ENCODE peak calls at places on chromosomes 13 and 19, in six cellular contexts. One of them, this sample, is unnamed.

GRCh38 chr13:73578251-73578875 is 519.6 kb downstream of the KLF5 start:
- DNase-seq in brain microvascular endothelial cell: no peak
- DNase-seq in kidney tubule cell: no peak
- DNase-seq in ascending aorta: no peak
- DNase-seq in left kidney: no peak
- DNase-seq in T follicular helper cell: no peak
- DNase-seq in this sample: no peak

GRCh38 chr19:32611161-32611560 is 30.2 kb downstream of the PDCD5 start:
- DNase-seq in brain microvascular endothelial cell: peak; percentile 85
- DNase-seq in kidney tubule cell: no peak
- DNase-seq in ascending aorta: no peak
- DNase-seq in left kidney: no peak
- DNase-seq in T follicular helper cell: no peak
- DNase-seq in this sample: no peak

GRCh38 chr19:13277104-13277809 is 127.0 kb downstream of the IER2 start:
- DNase-seq in brain microvascular endothelial cell: peak; percentile 75
- DNase-seq in kidney tubule cell: peak; percentile 71
- DNase-seq in ascending aorta: peak; percentile 75
- DNase-seq in left kidney: peak; percentile 86
- DNase-seq in T follicular helper cell: peak; percentile 52
- DNase-seq in this sample: peak; percentile 81

GRCh38 chr19:34485831-34486230 is 4.3 kb downstream of the WTIP start:
- DNase-seq in brain microvascular endothelial cell: no peak
- DNase-seq in kidney tubule cell: no peak
- DNase-seq in ascending aorta: no peak
- DNase-seq in left kidney: no peak
- DNase-seq in T follicular helper cell: no peak
- DNase-seq in this sample: no peak

GRCh38 chr19:43560687-43561086 is 14.6 kb downstream of the XRCC1 start:
- DNase-seq in brain microvascular endothelial cell: peak; percentile 49
- DNase-seq in kidney tubule cell: peak; percentile 30
- DNase-seq in ascending aorta: no peak
- DNase-seq in left kidney: no peak
- DNase-seq in T follicular helper cell: no peak
- DNase-seq in this sample: peak; percentile 40

GRCh38 chr13:110428281-110428680 is 121.2 kb downstream of the COL4A2 start:
- DNase-seq in brain microvascular endothelial cell: no peak
- DNase-seq in kidney tubule cell: no peak
- DNase-seq in ascending aorta: no peak
- DNase-seq in left kidney: no peak
- DNase-seq in T follicular helper cell: no peak
- DNase-seq in this sample: no peak

GRCh38 chr13:90015565-90016507 is 1331.7 kb upstream of the MIR17HG start:
- DNase-seq in brain microvascular endothelial cell: no peak
- DNase-seq in kidney tubule cell: peak; percentile 3
- DNase-seq in ascending aorta: no peak
- DNase-seq in left kidney: no peak
- DNase-seq in T follicular helper cell: no peak
- DNase-seq in this sample: no peak

GRCh38 chr19:35309481-35310279 is 17.7 kb downstream of the MAG start:
- DNase-seq in brain microvascular endothelial cell: peak; percentile 28
- DNase-seq in kidney tubule cell: peak; percentile 48
- DNase-seq in ascending aorta: no peak
- DNase-seq in left kidney: peak; percentile 97
- DNase-seq in T follicular helper cell: no peak
- DNase-seq in this sample: no peak

GRCh38 chr19:13861392-13861713 is 15.6 kb upstream of the NANOS3 start:
- DNase-seq in brain microvascular endothelial cell: no peak
- DNase-seq in kidney tubule cell: no peak
- DNase-seq in ascending aorta: no peak
- DNase-seq in left kidney: no peak
- DNase-seq in T follicular helper cell: no peak
- DNase-seq in this sample: no peak

GRCh38 chr19:27876489-27876888 is 1336.5 kb downstream of the UQCRFS1 start:
- DNase-seq in brain microvascular endothelial cell: no peak
- DNase-seq in kidney tubule cell: no peak
- DNase-seq in ascending aorta: no peak
- DNase-seq in left kidney: no peak
- DNase-seq in T follicular helper cell: no peak
- DNase-seq in this sample: no peak

GRCh38 chr19:6210721-6211600 is 68.8 kb downstream of the MLLT1 start:
- DNase-seq in brain microvascular endothelial cell: no peak
- DNase-seq in kidney tubule cell: no peak
- DNase-seq in ascending aorta: no peak
- DNase-seq in left kidney: no peak
- DNase-seq in T follicular helper cell: no peak
- DNase-seq in this sample: no peak

GRCh38 chr13:113653264-113654174 is 4.5 kb downstream of the ATP4B start:
- DNase-seq in brain microvascular endothelial cell: no peak
- DNase-seq in kidney tubule cell: peak; percentile 19
- DNase-seq in ascending aorta: peak; percentile 48
- DNase-seq in left kidney: peak; percentile 38
- DNase-seq in T follicular helper cell: no peak
- DNase-seq in this sample: peak; percentile 74

GRCh38 chr13:60617863-60618733 is 221.1 kb downstream of the TDRD3 start:
- DNase-seq in brain microvascular endothelial cell: peak; percentile 44
- DNase-seq in kidney tubule cell: peak; percentile 26
- DNase-seq in ascending aorta: no peak
- DNase-seq in left kidney: peak; percentile 17
- DNase-seq in T follicular helper cell: no peak
- DNase-seq in this sample: peak; percentile 80

GRCh38 chr13:36839281-36839680 is 20.3 kb downstream of the RFXAP start:
- DNase-seq in brain microvascular endothelial cell: no peak
- DNase-seq in kidney tubule cell: peak; percentile 83
- DNase-seq in ascending aorta: no peak
- DNase-seq in left kidney: peak; percentile 53
- DNase-seq in T follicular helper cell: no peak
- DNase-seq in this sample: peak; percentile 42

GRCh38 chr19:58538257-58539168 is 5.4 kb upstream of the TRIM28 start:
- DNase-seq in brain microvascular endothelial cell: no peak
- DNase-seq in kidney tubule cell: no peak
- DNase-seq in ascending aorta: no peak
- DNase-seq in left kidney: peak; percentile 96
- DNase-seq in T follicular helper cell: no peak
- DNase-seq in this sample: peak; percentile 94

GRCh38 chr13:24671367-24672117 is 8.7 kb upstream of the ATP12A start:
- DNase-seq in brain microvascular endothelial cell: peak; percentile 86
- DNase-seq in kidney tubule cell: peak; percentile 94
- DNase-seq in ascending aorta: peak; percentile 69
- DNase-seq in left kidney: peak; percentile 90
- DNase-seq in T follicular helper cell: no peak
- DNase-seq in this sample: peak; percentile 94

GRCh38 chr13:93620366-93620765 is 393.8 kb downstream of the GPC6 start:
- DNase-seq in brain microvascular endothelial cell: no peak
- DNase-seq in kidney tubule cell: no peak
- DNase-seq in ascending aorta: no peak
- DNase-seq in left kidney: peak; percentile 9
- DNase-seq in T follicular helper cell: no peak
- DNase-seq in this sample: no peak

GRCh38 chr13:27035892-27036235 is 135.7 kb downstream of the USP12 start:
- DNase-seq in brain microvascular endothelial cell: peak; percentile 61
- DNase-seq in kidney tubule cell: no peak
- DNase-seq in ascending aorta: no peak
- DNase-seq in left kidney: no peak
- DNase-seq in T follicular helper cell: no peak
- DNase-seq in this sample: no peak